ENCODE peak calls at places on chromosome 12, in six cellular contexts. One of them, this sample, is unnamed.

GRCh38 chr12:104695453-104696148 is 238.9 kb downstream of the CHST11 start:
- DNase-seq in dorsolateral prefrontal cortex: no peak
- DNase-seq in heart left ventricle: no peak
- DNase-seq in HepG2: no peak
- DNase-seq in pancreas: no peak
- DNase-seq in CD4-positive, alpha-beta memory T cell: peak
- DNase-seq in this sample: no peak

GRCh38 chr12:106386836-106387555 is 29.4 kb downstream of the POLR3B start:
- DNase-seq in CD4-positive, alpha-beta memory T cell: no peak
- DNase-seq in HepG2: no peak
- DNase-seq in dorsolateral prefrontal cortex: no peak
- DNase-seq in heart left ventricle: no peak
- DNase-seq in pancreas: no peak
- DNase-seq in this sample: no peak

GRCh38 chr12:110262442-110263388 is 18.3 kb upstream of the ATP2A2 start:
- DNase-seq in HepG2: peak
- DNase-seq in pancreas: no peak
- DNase-seq in CD4-positive, alpha-beta memory T cell: no peak
- DNase-seq in dorsolateral prefrontal cortex: no peak
- DNase-seq in heart left ventricle: no peak
- DNase-seq in this sample: no peak

GRCh38 chr12:3972576-3972975 is 99.4 kb upstream of the PARP11 start:
- DNase-seq in pancreas: no peak
- DNase-seq in HepG2: no peak
- DNase-seq in CD4-positive, alpha-beta memory T cell: peak
- DNase-seq in heart left ventricle: no peak
- DNase-seq in dorsolateral prefrontal cortex: no peak
- DNase-seq in this sample: no peak

GRCh38 chr12:132230381-132230780 is 86.1 kb downstream of the NOC4L start:
- DNase-seq in dorsolateral prefrontal cortex: no peak
- DNase-seq in CD4-positive, alpha-beta memory T cell: no peak
- DNase-seq in heart left ventricle: no peak
- DNase-seq in HepG2: no peak
- DNase-seq in pancreas: no peak
- DNase-seq in this sample: no peak

GRCh38 chr12:111309584-111309983 is 59.3 kb downstream of the PHETA1 start:
- DNase-seq in CD4-positive, alpha-beta memory T cell: no peak
- DNase-seq in dorsolateral prefrontal cortex: no peak
- DNase-seq in pancreas: no peak
- DNase-seq in heart left ventricle: no peak
- DNase-seq in HepG2: no peak
- DNase-seq in this sample: no peak

GRCh38 chr12:89183985-89184435 is 168.3 kb downstream of the DUSP6 start:
- DNase-seq in heart left ventricle: peak
- DNase-seq in HepG2: no peak
- DNase-seq in pancreas: no peak
- DNase-seq in dorsolateral prefrontal cortex: no peak
- DNase-seq in CD4-positive, alpha-beta memory T cell: no peak
- DNase-seq in this sample: no peak

GRCh38 chr12:74418573-74418972 is 119.1 kb upstream of the ATXN7L3B start:
- DNase-seq in pancreas: no peak
- DNase-seq in CD4-positive, alpha-beta memory T cell: no peak
- DNase-seq in dorsolateral prefrontal cortex: no peak
- DNase-seq in HepG2: no peak
- DNase-seq in heart left ventricle: no peak
- DNase-seq in this sample: no peak

GRCh38 chr12:53677612-53678133 is 1.8 kb upstream of the ATP5MC2 start:
- DNase-seq in dorsolateral prefrontal cortex: peak
- DNase-seq in pancreas: no peak
- DNase-seq in heart left ventricle: no peak
- DNase-seq in CD4-positive, alpha-beta memory T cell: no peak
- DNase-seq in HepG2: no peak
- DNase-seq in this sample: no peak

GRCh38 chr12:52063986-52064649 is 5.7 kb upstream of the ATG101 start:
- DNase-seq in CD4-positive, alpha-beta memory T cell: no peak
- DNase-seq in pancreas: peak
- DNase-seq in heart left ventricle: peak
- DNase-seq in dorsolateral prefrontal cortex: no peak
- DNase-seq in HepG2: no peak
- DNase-seq in this sample: peak

GRCh38 chr12:48569946-48570345 is at the start of gene LALBA:
- DNase-seq in heart left ventricle: no peak
- DNase-seq in CD4-positive, alpha-beta memory T cell: no peak
- DNase-seq in HepG2: no peak
- DNase-seq in pancreas: no peak
- DNase-seq in dorsolateral prefrontal cortex: no peak
- DNase-seq in this sample: no peak

GRCh38 chr12:94074216-94074969 is 74.0 kb upstream of the PLXNC1 start:
- DNase-seq in pancreas: no peak
- DNase-seq in heart left ventricle: peak
- DNase-seq in CD4-positive, alpha-beta memory T cell: no peak
- DNase-seq in dorsolateral prefrontal cortex: no peak
- DNase-seq in HepG2: no peak
- DNase-seq in this sample: peak

GRCh38 chr12:46364777-46365580 is 7.6 kb downstream of the SLC38A2 start:
- DNase-seq in pancreas: peak
- DNase-seq in HepG2: peak
- DNase-seq in heart left ventricle: peak
- DNase-seq in CD4-positive, alpha-beta memory T cell: no peak
- DNase-seq in dorsolateral prefrontal cortex: no peak
- DNase-seq in this sample: no peak

GRCh38 chr12:129901256-129901655 is 2.6 kb downstream of the TMEM132D start:
- DNase-seq in heart left ventricle: no peak
- DNase-seq in dorsolateral prefrontal cortex: no peak
- DNase-seq in HepG2: no peak
- DNase-seq in CD4-positive, alpha-beta memory T cell: no peak
- DNase-seq in pancreas: no peak
- DNase-seq in this sample: no peak

GRCh38 chr12:32134144-32134888 is 27.7 kb downstream of the BICD1 start:
- DNase-seq in HepG2: no peak
- DNase-seq in pancreas: no peak
- DNase-seq in dorsolateral prefrontal cortex: no peak
- DNase-seq in CD4-positive, alpha-beta memory T cell: peak
- DNase-seq in heart left ventricle: no peak
- DNase-seq in this sample: no peak

GRCh38 chr12:57242329-57242690 is 8.7 kb downstream of the STAC3 start:
- DNase-seq in heart left ventricle: peak
- DNase-seq in CD4-positive, alpha-beta memory T cell: no peak
- DNase-seq in dorsolateral prefrontal cortex: no peak
- DNase-seq in pancreas: peak
- DNase-seq in HepG2: no peak
- DNase-seq in this sample: peak

GRCh38 chr12:109223211-109223610 is 85.9 kb downstream of the FOXN4 start:
- DNase-seq in CD4-positive, alpha-beta memory T cell: no peak
- DNase-seq in dorsolateral prefrontal cortex: no peak
- DNase-seq in heart left ventricle: no peak
- DNase-seq in HepG2: no peak
- DNase-seq in pancreas: no peak
- DNase-seq in this sample: no peak

GRCh38 chr12:100926669-100927248 is 132.2 kb downstream of the ANO4 start:
- DNase-seq in HepG2: peak
- DNase-seq in pancreas: peak
- DNase-seq in dorsolateral prefrontal cortex: no peak
- DNase-seq in heart left ventricle: no peak
- DNase-seq in CD4-positive, alpha-beta memory T cell: no peak
- DNase-seq in this sample: no peak

GRCh38 chr12:107243316-107243715 is 150.0 kb upstream of the CRY1 start:
- DNase-seq in dorsolateral prefrontal cortex: no peak
- DNase-seq in pancreas: peak
- DNase-seq in heart left ventricle: no peak
- DNase-seq in HepG2: no peak
- DNase-seq in CD4-positive, alpha-beta memory T cell: no peak
- DNase-seq in this sample: no peak

GRCh38 chr12:116060765-116061164 is 216.7 kb downstream of the MED13L start:
- DNase-seq in heart left ventricle: no peak
- DNase-seq in pancreas: no peak
- DNase-seq in HepG2: no peak
- DNase-seq in CD4-positive, alpha-beta memory T cell: peak
- DNase-seq in dorsolateral prefrontal cortex: no peak
- DNase-seq in this sample: no peak
- H3K27ac ChIP-seq in heart left ventricle: no peak
- H3K27ac ChIP-seq in pancreas: no peak
- H3K27ac ChIP-seq in HepG2: no peak
- H3K27ac ChIP-seq in CD4-positive, alpha-beta memory T cell: no peak
- H3K27ac ChIP-seq in dorsolateral prefrontal cortex: no peak
- H3K27ac ChIP-seq in this sample: no peak

GRCh38 chr12:39616666-39617065 is 2.9 kb downstream of the ABCD2 start:
- DNase-seq in heart left ventricle: no peak
- DNase-seq in dorsolateral prefrontal cortex: no peak
- DNase-seq in CD4-positive, alpha-beta memory T cell: no peak
- DNase-seq in HepG2: no peak
- DNase-seq in pancreas: no peak
- DNase-seq in this sample: no peak
- H3K4me3 ChIP-seq in heart left ventricle: peak
- H3K4me3 ChIP-seq in dorsolateral prefrontal cortex: peak
- H3K4me3 ChIP-seq in CD4-positive, alpha-beta memory T cell: peak
- H3K4me3 ChIP-seq in HepG2: no peak
- H3K4me3 ChIP-seq in pancreas: no peak
- H3K4me3 ChIP-seq in this sample: peak

GRCh38 chr12:99427104-99427503 is 220.4 kb upstream of the GARIN6 start:
- DNase-seq in heart left ventricle: no peak
- DNase-seq in dorsolateral prefrontal cortex: no peak
- DNase-seq in CD4-positive, alpha-beta memory T cell: no peak
- DNase-seq in pancreas: no peak
- DNase-seq in HepG2: no peak
- DNase-seq in this sample: no peak
- H3K27ac ChIP-seq in heart left ventricle: no peak
- H3K27ac ChIP-seq in dorsolateral prefrontal cortex: no peak
- H3K27ac ChIP-seq in CD4-positive, alpha-beta memory T cell: no peak
- H3K27ac ChIP-seq in pancreas: no peak
- H3K27ac ChIP-seq in HepG2: no peak
- H3K27ac ChIP-seq in this sample: no peak

GRCh38 chr12:49748800-49749199 is 7.4 kb downstream of the TMBIM6 start:
- DNase-seq in HepG2: no peak
- DNase-seq in CD4-positive, alpha-beta memory T cell: no peak
- DNase-seq in dorsolateral prefrontal cortex: no peak
- DNase-seq in heart left ventricle: no peak
- DNase-seq in pancreas: no peak
- DNase-seq in this sample: no peak

GRCh38 chr12:49740930-49741881 is at the start of gene TMBIM6:
- DNase-seq in heart left ventricle: peak
- DNase-seq in pancreas: peak
- DNase-seq in dorsolateral prefrontal cortex: peak
- DNase-seq in CD4-positive, alpha-beta memory T cell: peak
- DNase-seq in HepG2: peak
- DNase-seq in this sample: peak

GRCh38 chr12:49748306-49748705 is 6.9 kb downstream of the TMBIM6 start:
- DNase-seq in pancreas: no peak
- DNase-seq in dorsolateral prefrontal cortex: no peak
- DNase-seq in HepG2: no peak
- DNase-seq in heart left ventricle: no peak
- DNase-seq in CD4-positive, alpha-beta memory T cell: no peak
- DNase-seq in this sample: no peak

GRCh38 chr12:49741882-49742620 is 694 bp downstream of the TMBIM6 start:
- DNase-seq in heart left ventricle: peak
- DNase-seq in HepG2: peak
- DNase-seq in CD4-positive, alpha-beta memory T cell: peak
- DNase-seq in dorsolateral prefrontal cortex: peak
- DNase-seq in pancreas: peak
- DNase-seq in this sample: peak

DNA sequence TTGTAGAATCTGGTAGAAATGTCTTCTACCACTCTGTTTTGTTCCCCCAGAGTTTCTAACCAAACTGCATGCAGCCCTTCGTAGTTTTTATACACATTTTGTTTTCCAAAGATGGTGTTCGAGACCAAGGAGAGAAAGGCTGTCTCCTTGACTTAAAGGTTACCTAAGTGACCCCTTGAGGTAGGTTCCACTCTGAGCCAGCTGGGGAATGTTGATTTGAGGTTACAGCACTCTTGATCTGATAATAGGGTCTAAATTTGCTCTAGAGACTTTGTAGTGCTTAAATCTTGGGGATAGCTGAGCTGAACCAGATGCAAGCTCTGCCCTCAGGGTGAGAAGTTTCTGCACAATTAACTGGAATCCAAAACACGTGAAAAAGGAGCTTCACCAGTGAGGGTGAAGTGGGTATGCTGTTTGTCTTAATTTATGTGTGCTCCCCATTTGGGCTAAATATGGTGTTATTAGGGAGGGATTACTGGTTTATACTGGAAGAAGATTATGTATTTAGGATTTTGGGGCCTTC is 3.1 kb downstream of the TMBIM6 start:
- DNase-seq in HepG2: no peak
- DNase-seq in CD4-positive, alpha-beta memory T cell: no peak
- DNase-seq in dorsolateral prefrontal cortex: no peak
- DNase-seq in heart left ventricle: no peak
- DNase-seq in pancreas: no peak
- DNase-seq in this sample: no peak
- H3K4me3 ChIP-seq in HepG2: peak
- H3K4me3 ChIP-seq in CD4-positive, alpha-beta memory T cell: no peak
- H3K4me3 ChIP-seq in dorsolateral prefrontal cortex: no peak
- H3K4me3 ChIP-seq in heart left ventricle: no peak
- H3K4me3 ChIP-seq in pancreas: no peak
- H3K4me3 ChIP-seq in this sample: no peak

DNA sequence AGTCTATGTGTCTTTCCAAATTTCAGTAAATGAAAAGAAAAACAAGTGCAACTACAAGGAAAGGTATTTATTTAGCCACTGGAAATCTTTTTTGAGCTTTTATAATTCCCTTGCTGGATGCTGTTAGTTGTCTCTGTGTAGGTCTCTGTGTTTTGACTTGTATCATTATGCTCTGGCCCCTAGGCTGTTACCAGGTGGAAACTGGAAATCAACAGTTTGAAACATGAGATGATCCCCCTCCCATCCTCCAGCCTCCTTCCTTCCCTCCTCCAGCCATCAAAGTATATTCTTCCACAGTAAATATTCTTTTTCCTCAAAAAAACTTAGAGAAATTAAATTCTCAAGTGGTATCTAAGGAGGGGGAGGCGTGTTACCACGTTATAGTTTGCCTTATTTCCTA is 948 bp upstream of the DCN start:
- DNase-seq in dorsolateral prefrontal cortex: no peak
- DNase-seq in heart left ventricle: no peak
- DNase-seq in CD4-positive, alpha-beta memory T cell: no peak
- DNase-seq in HepG2: no peak
- DNase-seq in pancreas: no peak
- DNase-seq in this sample: no peak
- H3K27ac ChIP-seq in dorsolateral prefrontal cortex: no peak
- H3K27ac ChIP-seq in heart left ventricle: peak
- H3K27ac ChIP-seq in CD4-positive, alpha-beta memory T cell: no peak
- H3K27ac ChIP-seq in HepG2: no peak
- H3K27ac ChIP-seq in pancreas: no peak
- H3K27ac ChIP-seq in this sample: peak

GRCh38 chr12:122142857-122143256 is 31.2 kb downstream of the IL31 start:
- DNase-seq in heart left ventricle: no peak
- DNase-seq in pancreas: no peak
- DNase-seq in CD4-positive, alpha-beta memory T cell: no peak
- DNase-seq in HepG2: no peak
- DNase-seq in dorsolateral prefrontal cortex: no peak
- DNase-seq in this sample: no peak

GRCh38 chr12:122141911-122142725 is 31.9 kb downstream of the IL31 start:
- DNase-seq in heart left ventricle: no peak
- DNase-seq in pancreas: peak
- DNase-seq in CD4-positive, alpha-beta memory T cell: no peak
- DNase-seq in HepG2: no peak
- DNase-seq in dorsolateral prefrontal cortex: no peak
- DNase-seq in this sample: no peak

GRCh38 chr12:122145505-122146330 is 28.3 kb downstream of the IL31 start:
- DNase-seq in pancreas: no peak
- DNase-seq in dorsolateral prefrontal cortex: no peak
- DNase-seq in HepG2: no peak
- DNase-seq in heart left ventricle: no peak
- DNase-seq in CD4-positive, alpha-beta memory T cell: no peak
- DNase-seq in this sample: no peak

GRCh38 chr12:122147514-122148290 is 26.3 kb downstream of the IL31 start:
- DNase-seq in dorsolateral prefrontal cortex: no peak
- DNase-seq in HepG2: no peak
- DNase-seq in pancreas: no peak
- DNase-seq in heart left ventricle: no peak
- DNase-seq in CD4-positive, alpha-beta memory T cell: no peak
- DNase-seq in this sample: no peak

GRCh38 chr12:122144885-122145284 is 29.1 kb downstream of the IL31 start:
- DNase-seq in dorsolateral prefrontal cortex: no peak
- DNase-seq in CD4-positive, alpha-beta memory T cell: no peak
- DNase-seq in pancreas: no peak
- DNase-seq in HepG2: no peak
- DNase-seq in heart left ventricle: no peak
- DNase-seq in this sample: no peak
- H3K4me3 ChIP-seq in dorsolateral prefrontal cortex: no peak
- H3K4me3 ChIP-seq in CD4-positive, alpha-beta memory T cell: no peak
- H3K4me3 ChIP-seq in pancreas: no peak
- H3K4me3 ChIP-seq in HepG2: no peak
- H3K4me3 ChIP-seq in heart left ventricle: no peak
- H3K4me3 ChIP-seq in this sample: no peak